ENCODE peak calls at places on chromosomes 13 and 19, in seven cellular contexts. X is GM13976, U is thoracic aorta, C is astrocyte of the cerebellum, B is heart left ventricle, G is AG10803, N is lower leg skin. Y is an unnamed sample.

GRCh38 chr13:40388617-40389016 is 277.8 kb downstream of the FOXO1 start:
- DNase-seq in X (peak; percentile 65), U (no peak), C (no peak), B (no peak), G (peak; percentile 13), N (no peak), Y (no peak)

GRCh38 chr19:19053508-19054314 is 10.1 kb upstream of the SLC25A42 start:
- DNase-seq in X (peak; percentile 81), U (no peak), C (no peak), B (peak; percentile 70), G (peak; percentile 47), N (no peak), Y (no peak)

GRCh38 chr19:48556163-48556562 is 4.2 kb downstream of the SULT2B1 start:
- DNase-seq in X (no peak), U (no peak), C (no peak), B (no peak), G (peak; percentile 42), N (no peak), Y (no peak)

GRCh38 chr13:35690546-35690945 is 214.1 kb upstream of the MAB21L1 start:
- DNase-seq in X (no peak), U (no peak), C (no peak), B (no peak), G (peak; percentile 63), N (no peak), Y (no peak)

GRCh38 chr13:114200673-114201005 is 21.6 kb downstream of the CFAP97D2 start:
- DNase-seq in X (no peak), U (no peak), C (no peak), B (no peak), G (no peak), N (no peak), Y (peak; percentile 19)

GRCh38 chr19:29560313-29561075 is 34.7 kb downstream of the VSTM2B start:
- DNase-seq in X (no peak), U (no peak), C (no peak), B (no peak), G (no peak), N (no peak), Y (no peak)

GRCh38 chr13:41833201-41833600 is 127.7 kb downstream of the VWA8 start:
- DNase-seq in X (no peak), U (no peak), C (no peak), B (no peak), G (no peak), N (no peak), Y (no peak)

GRCh38 chr13:74135306-74136088 is 1.3 kb upstream of the KLF12 start:
- DNase-seq in X (peak; percentile 85), U (peak; percentile 5), C (no peak), B (peak; percentile 78), G (peak; percentile 74), N (peak; percentile 36), Y (no peak)

GRCh38 chr19:57830071-57830602 is at the start of gene ZNF587B:
- DNase-seq in X (no peak), U (no peak), C (peak; percentile 44), B (peak; percentile 72), G (no peak), N (peak; percentile 26), Y (peak; percentile 27)

GRCh38 chr13:29523199-29523931 is 72.1 kb downstream of the SLC7A1 start:
- DNase-seq in X (no peak), U (no peak), C (no peak), B (peak; percentile 64), G (peak; percentile 77), N (no peak), Y (no peak)

GRCh38 chr19:44731081-44731480 is 17.4 kb upstream of the BCL3 start:
- DNase-seq in X (no peak), U (no peak), C (no peak), B (no peak), G (no peak), N (no peak), Y (no peak)

GRCh38 chr13:49893591-49893990 is 42.5 kb downstream of the SPRYD7 start:
- DNase-seq in X (no peak), U (no peak), C (no peak), B (no peak), G (no peak), N (no peak), Y (no peak)

GRCh38 chr19:41784337-41785239 is 11.8 kb upstream of the CEACAM3 start:
- DNase-seq in X (no peak), U (no peak), C (no peak), B (no peak), G (no peak), N (no peak), Y (no peak)

GRCh38 chr13:32126756-32127155 is 95.2 kb downstream of the FRY start:
- DNase-seq in X (no peak), U (no peak), C (no peak), B (no peak), G (no peak), N (no peak), Y (no peak)

GRCh38 chr13:44334751-44335150 is 38.9 kb upstream of the SERP2 start:
- DNase-seq in X (no peak), U (no peak), C (no peak), B (no peak), G (no peak), N (no peak), Y (no peak)

GRCh38 chr19:43820098-43820860 is 6.8 kb upstream of the ZNF283 start:
- DNase-seq in X (peak; percentile 49), U (no peak), C (no peak), B (peak; percentile 69), G (peak; percentile 43), N (no peak), Y (no peak)

GRCh38 chr13:46679369-46680180 is 117.4 kb downstream of the ESD start:
- DNase-seq in X (peak; percentile 64), U (no peak), C (no peak), B (no peak), G (peak; percentile 70), N (no peak), Y (no peak)

GRCh38 chr13:62418872-62419271 is 1003.2 kb upstream of the PCDH20 start:
- DNase-seq in X (no peak), U (no peak), C (no peak), B (no peak), G (no peak), N (no peak), Y (no peak)

GRCh38 chr13:21670006-21670882 is 629 bp upstream of the FGF9 start:
- DNase-seq in X (peak; percentile 81), U (no peak), C (no peak), B (peak; percentile 57), G (peak; percentile 38), N (no peak), Y (no peak)

GRCh38 chr19:55494172-55494761 is 6.0 kb downstream of the SSC5D start:
- DNase-seq in X (no peak), U (no peak), C (no peak), B (peak; percentile 80), G (peak; percentile 51), N (no peak), Y (no peak)

GRCh38 chr19:41371541-41371940 is 4.8 kb upstream of the TMEM91 start:
- DNase-seq in X (no peak), U (no peak), C (no peak), B (no peak), G (no peak), N (no peak), Y (no peak)

GRCh38 chr13:59663707-59664106 is 500.0 kb downstream of the DIAPH3 start:
- DNase-seq in X (no peak), U (no peak), C (no peak), B (no peak), G (no peak), N (no peak), Y (no peak)
- TF ChIP-seq CTCF in X (no peak), U (no peak), C (no peak), B (no peak), G (no peak), N (no peak), Y (no peak)

GRCh38 chr19:6393074-6393981 is at the start of gene GTF2F1:
- DNase-seq in X (peak; percentile 98), U (peak; percentile 82), C (peak; percentile 90), B (peak; percentile 98), G (peak; percentile 95), N (peak; percentile 85), Y (peak; percentile 64)
- TF ChIP-seq CTCF in X (peak; percentile 27), U (no peak), C (no peak), B (peak; percentile 30), G (peak; percentile 17), N (no peak), Y (peak; percentile 14)

DNA sequence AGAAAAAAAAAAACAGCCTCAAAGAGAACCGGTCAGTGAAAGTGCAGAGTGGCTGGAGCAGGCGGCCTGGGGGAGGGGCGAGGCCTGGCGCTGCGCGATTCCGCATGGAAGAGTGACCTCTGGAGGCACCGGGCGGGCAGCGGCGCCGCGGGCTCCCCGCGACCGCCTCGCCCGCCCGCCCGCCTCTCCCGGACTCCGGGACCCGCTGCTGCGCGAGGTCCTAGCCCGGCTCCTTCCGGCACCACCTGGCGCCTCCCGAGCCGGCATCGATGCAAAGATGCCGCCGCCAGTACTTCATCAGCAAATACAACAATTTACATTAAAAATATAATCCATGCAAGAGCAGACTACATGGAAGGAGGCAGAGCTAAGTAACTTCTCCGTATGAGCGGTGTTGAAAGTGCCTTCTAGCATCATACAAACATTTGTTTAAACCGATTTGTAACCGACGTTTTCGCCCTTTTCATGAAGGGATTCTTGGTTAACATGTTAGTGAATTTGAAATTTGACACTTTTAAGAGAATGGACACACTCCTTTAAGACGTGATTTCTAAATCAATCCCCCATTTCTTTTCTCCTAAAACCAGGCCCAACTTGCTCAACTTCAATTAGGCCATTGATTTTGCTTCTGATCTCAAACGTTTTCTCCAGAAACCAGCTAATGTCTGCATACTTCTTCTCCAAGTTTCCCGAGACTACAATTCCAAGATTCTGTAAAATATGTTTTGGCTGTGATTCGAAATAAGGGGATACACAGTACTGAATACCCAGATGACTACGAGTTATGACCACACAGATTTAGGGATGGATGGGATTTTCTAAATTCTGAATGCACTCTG is 2.1 kb downstream of the EFNB2 start:
- DNase-seq in X (peak; percentile 50), U (no peak), C (peak; percentile 49), B (peak; percentile 83), G (peak; percentile 78), N (peak; percentile 70), Y (no peak)
- TF ChIP-seq CTCF in X (peak; percentile 21), U (peak; percentile 58), C (peak; percentile 40), B (peak; percentile 85), G (peak; percentile 53), N (no peak), Y (peak; percentile 46)

DNA sequence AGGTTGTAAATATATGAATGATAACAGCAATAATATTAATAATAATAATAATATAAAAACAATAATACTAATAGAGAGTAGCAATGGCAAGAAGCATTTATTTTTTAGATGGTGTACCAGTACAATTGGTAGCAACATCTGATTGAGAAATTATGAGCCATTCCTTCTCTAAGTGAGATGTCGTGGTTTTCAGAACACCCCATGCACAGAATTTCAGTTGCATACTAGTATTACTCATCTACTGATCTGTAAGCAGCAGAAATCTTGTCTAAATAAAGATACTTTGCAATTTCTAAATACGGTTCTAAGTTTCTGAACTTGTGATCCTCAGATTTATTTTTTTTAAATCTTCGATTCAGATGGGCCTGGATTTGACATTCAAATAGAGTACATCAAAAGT is 788.0 kb upstream of the ATXN8OS start:
- DNase-seq in X (no peak), U (no peak), C (peak; percentile 19), B (no peak), G (no peak), N (no peak), Y (no peak)
- TF ChIP-seq CTCF in X (no peak), U (no peak), C (no peak), B (no peak), G (no peak), N (no peak), Y (no peak)

GRCh38 chr19:36207605-36208252 is 6.7 kb downstream of the ZNF565 start:
- DNase-seq in X (peak; percentile 60), U (no peak), C (no peak), B (no peak), G (no peak), N (no peak), Y (no peak)
- TF ChIP-seq CTCF in X (no peak), U (no peak), C (no peak), B (no peak), G (no peak), N (no peak), Y (no peak)

Y was measured in retinal pigment epithelial cell.